ENCODE peak calls at places on chromosomes 12 and 14, in nine cellular contexts. One of them, this sample, is unnamed.
A peak's percentile ranks its signal among the peaks of the same experiment; 100 is the strongest.

GRCh38 chr12:19080918-19081317 is 48.6 kb upstream of the PLEKHA5 start:
- DNase-seq in bronchial epithelial cell: no peak
- DNase-seq in naive thymus-derived CD8-positive, alpha-beta T cell: no peak
- DNase-seq in sciatic nerve: no peak
- DNase-seq in kidney tubule cell: no peak
- DNase-seq in stimulated activated CD4-positive, alpha-beta T cell treated with anti-CD3 and anti-CD28 coated beads, Interleukin-12 subunit alpha, Interleukin-12 subunit beta, amount 100 ng/mL, for 4 hours: no peak
- DNase-seq in activated naive CD4-positive, alpha-beta T cell: no peak
- DNase-seq in H4: no peak
- DNase-seq in HEK293T: no peak
- DNase-seq in this sample: no peak

GRCh38 chr12:54437243-54437642 is 18.2 kb upstream of the ITGA5 start:
- DNase-seq in bronchial epithelial cell: peak; percentile 85
- DNase-seq in naive thymus-derived CD8-positive, alpha-beta T cell: no peak
- DNase-seq in sciatic nerve: no peak
- DNase-seq in kidney tubule cell: peak; percentile 13
- DNase-seq in stimulated activated CD4-positive, alpha-beta T cell treated with anti-CD3 and anti-CD28 coated beads, Interleukin-12 subunit alpha, Interleukin-12 subunit beta, amount 100 ng/mL, for 4 hours: no peak
- DNase-seq in activated naive CD4-positive, alpha-beta T cell: no peak
- DNase-seq in H4: no peak
- DNase-seq in HEK293T: no peak
- DNase-seq in this sample: no peak

GRCh38 chr12:52912711-52913423 is 8.0 kb upstream of the KRT8 start:
- DNase-seq in bronchial epithelial cell: no peak
- DNase-seq in naive thymus-derived CD8-positive, alpha-beta T cell: no peak
- DNase-seq in sciatic nerve: no peak
- DNase-seq in kidney tubule cell: no peak
- DNase-seq in stimulated activated CD4-positive, alpha-beta T cell treated with anti-CD3 and anti-CD28 coated beads, Interleukin-12 subunit alpha, Interleukin-12 subunit beta, amount 100 ng/mL, for 4 hours: no peak
- DNase-seq in activated naive CD4-positive, alpha-beta T cell: no peak
- DNase-seq in H4: no peak
- DNase-seq in HEK293T: no peak
- DNase-seq in this sample: no peak

GRCh38 chr12:88305491-88305890 is 163.4 kb downstream of the TMTC3 start:
- DNase-seq in bronchial epithelial cell: peak; percentile 84
- DNase-seq in naive thymus-derived CD8-positive, alpha-beta T cell: no peak
- DNase-seq in sciatic nerve: no peak
- DNase-seq in kidney tubule cell: no peak
- DNase-seq in stimulated activated CD4-positive, alpha-beta T cell treated with anti-CD3 and anti-CD28 coated beads, Interleukin-12 subunit alpha, Interleukin-12 subunit beta, amount 100 ng/mL, for 4 hours: no peak
- DNase-seq in activated naive CD4-positive, alpha-beta T cell: no peak
- DNase-seq in H4: no peak
- DNase-seq in HEK293T: no peak
- DNase-seq in this sample: no peak

GRCh38 chr12:57583008-57583831 is 7.8 kb upstream of the PIP4K2C start:
- DNase-seq in bronchial epithelial cell: peak; percentile 66
- DNase-seq in naive thymus-derived CD8-positive, alpha-beta T cell: peak; percentile 54
- DNase-seq in sciatic nerve: peak; percentile 75
- DNase-seq in kidney tubule cell: peak; percentile 79
- DNase-seq in stimulated activated CD4-positive, alpha-beta T cell treated with anti-CD3 and anti-CD28 coated beads, Interleukin-12 subunit alpha, Interleukin-12 subunit beta, amount 100 ng/mL, for 4 hours: peak; percentile 38
- DNase-seq in activated naive CD4-positive, alpha-beta T cell: peak; percentile 19
- DNase-seq in H4: peak; percentile 69
- DNase-seq in HEK293T: peak; percentile 88
- DNase-seq in this sample: peak; percentile 95

GRCh38 chr14:105528197-105528858 is 1.9 kb downstream of the TMEM121 start:
- DNase-seq in bronchial epithelial cell: peak; percentile 25
- DNase-seq in naive thymus-derived CD8-positive, alpha-beta T cell: peak; percentile 61
- DNase-seq in sciatic nerve: peak; percentile 90
- DNase-seq in kidney tubule cell: peak; percentile 73
- DNase-seq in stimulated activated CD4-positive, alpha-beta T cell treated with anti-CD3 and anti-CD28 coated beads, Interleukin-12 subunit alpha, Interleukin-12 subunit beta, amount 100 ng/mL, for 4 hours: peak; percentile 83
- DNase-seq in activated naive CD4-positive, alpha-beta T cell: peak; percentile 75
- DNase-seq in H4: peak; percentile 55
- DNase-seq in HEK293T: peak; percentile 92
- DNase-seq in this sample: peak; percentile 69

GRCh38 chr12:26659930-26660329 is 173.1 kb downstream of the ITPR2 start:
- DNase-seq in bronchial epithelial cell: no peak
- DNase-seq in naive thymus-derived CD8-positive, alpha-beta T cell: no peak
- DNase-seq in sciatic nerve: no peak
- DNase-seq in kidney tubule cell: no peak
- DNase-seq in stimulated activated CD4-positive, alpha-beta T cell treated with anti-CD3 and anti-CD28 coated beads, Interleukin-12 subunit alpha, Interleukin-12 subunit beta, amount 100 ng/mL, for 4 hours: no peak
- DNase-seq in activated naive CD4-positive, alpha-beta T cell: no peak
- DNase-seq in H4: no peak
- DNase-seq in HEK293T: no peak
- DNase-seq in this sample: no peak

GRCh38 chr12:89947437-89948265 is 239.0 kb upstream of the ATP2B1 start:
- DNase-seq in bronchial epithelial cell: peak; percentile 95
- DNase-seq in naive thymus-derived CD8-positive, alpha-beta T cell: no peak
- DNase-seq in sciatic nerve: no peak
- DNase-seq in kidney tubule cell: peak; percentile 84
- DNase-seq in stimulated activated CD4-positive, alpha-beta T cell treated with anti-CD3 and anti-CD28 coated beads, Interleukin-12 subunit alpha, Interleukin-12 subunit beta, amount 100 ng/mL, for 4 hours: no peak
- DNase-seq in activated naive CD4-positive, alpha-beta T cell: no peak
- DNase-seq in H4: peak; percentile 81
- DNase-seq in HEK293T: no peak
- DNase-seq in this sample: peak; percentile 76

GRCh38 chr14:106564058-106564643 is 1037.8 kb downstream of the TMEM121 start:
- DNase-seq in bronchial epithelial cell: no peak
- DNase-seq in naive thymus-derived CD8-positive, alpha-beta T cell: peak; percentile 44
- DNase-seq in sciatic nerve: no peak
- DNase-seq in kidney tubule cell: peak; percentile 42
- DNase-seq in stimulated activated CD4-positive, alpha-beta T cell treated with anti-CD3 and anti-CD28 coated beads, Interleukin-12 subunit alpha, Interleukin-12 subunit beta, amount 100 ng/mL, for 4 hours: peak; percentile 64
- DNase-seq in activated naive CD4-positive, alpha-beta T cell: peak; percentile 64
- DNase-seq in H4: no peak
- DNase-seq in HEK293T: peak; percentile 24
- DNase-seq in this sample: peak; percentile 33

GRCh38 chr14:20454359-20454644 is 310 bp downstream of the OSGEP start:
- DNase-seq in bronchial epithelial cell: peak; percentile 82
- DNase-seq in naive thymus-derived CD8-positive, alpha-beta T cell: peak; percentile 86
- DNase-seq in sciatic nerve: no peak
- DNase-seq in kidney tubule cell: peak; percentile 87
- DNase-seq in stimulated activated CD4-positive, alpha-beta T cell treated with anti-CD3 and anti-CD28 coated beads, Interleukin-12 subunit alpha, Interleukin-12 subunit beta, amount 100 ng/mL, for 4 hours: no peak
- DNase-seq in activated naive CD4-positive, alpha-beta T cell: no peak
- DNase-seq in H4: peak; percentile 69
- DNase-seq in HEK293T: no peak
- DNase-seq in this sample: peak; percentile 90

GRCh38 chr14:64979336-64980074 is 7.2 kb upstream of the FNTB start:
- DNase-seq in bronchial epithelial cell: no peak
- DNase-seq in naive thymus-derived CD8-positive, alpha-beta T cell: no peak
- DNase-seq in sciatic nerve: no peak
- DNase-seq in kidney tubule cell: peak; percentile 66
- DNase-seq in stimulated activated CD4-positive, alpha-beta T cell treated with anti-CD3 and anti-CD28 coated beads, Interleukin-12 subunit alpha, Interleukin-12 subunit beta, amount 100 ng/mL, for 4 hours: no peak
- DNase-seq in activated naive CD4-positive, alpha-beta T cell: no peak
- DNase-seq in H4: peak; percentile 47
- DNase-seq in HEK293T: no peak
- DNase-seq in this sample: peak; percentile 48

GRCh38 chr14:99236386-99237133 is 35.4 kb downstream of the BCL11B start:
- DNase-seq in bronchial epithelial cell: no peak
- DNase-seq in naive thymus-derived CD8-positive, alpha-beta T cell: no peak
- DNase-seq in sciatic nerve: no peak
- DNase-seq in kidney tubule cell: no peak
- DNase-seq in stimulated activated CD4-positive, alpha-beta T cell treated with anti-CD3 and anti-CD28 coated beads, Interleukin-12 subunit alpha, Interleukin-12 subunit beta, amount 100 ng/mL, for 4 hours: no peak
- DNase-seq in activated naive CD4-positive, alpha-beta T cell: no peak
- DNase-seq in H4: no peak
- DNase-seq in HEK293T: no peak
- DNase-seq in this sample: no peak

GRCh38 chr12:48788852-48789775 is at the start of gene ADCY6:
- DNase-seq in bronchial epithelial cell: peak; percentile 42
- DNase-seq in naive thymus-derived CD8-positive, alpha-beta T cell: no peak
- DNase-seq in sciatic nerve: peak; percentile 90
- DNase-seq in kidney tubule cell: peak; percentile 79
- DNase-seq in stimulated activated CD4-positive, alpha-beta T cell treated with anti-CD3 and anti-CD28 coated beads, Interleukin-12 subunit alpha, Interleukin-12 subunit beta, amount 100 ng/mL, for 4 hours: peak; percentile 12
- DNase-seq in activated naive CD4-positive, alpha-beta T cell: no peak
- DNase-seq in H4: peak; percentile 38
- DNase-seq in HEK293T: peak; percentile 68
- DNase-seq in this sample: peak; percentile 75

GRCh38 chr12:85016423-85016822 is 19.7 kb downstream of the TSPAN19 start:
- DNase-seq in bronchial epithelial cell: peak; percentile 97
- DNase-seq in naive thymus-derived CD8-positive, alpha-beta T cell: no peak
- DNase-seq in sciatic nerve: no peak
- DNase-seq in kidney tubule cell: peak; percentile 86
- DNase-seq in stimulated activated CD4-positive, alpha-beta T cell treated with anti-CD3 and anti-CD28 coated beads, Interleukin-12 subunit alpha, Interleukin-12 subunit beta, amount 100 ng/mL, for 4 hours: no peak
- DNase-seq in activated naive CD4-positive, alpha-beta T cell: no peak
- DNase-seq in H4: peak; percentile 58
- DNase-seq in HEK293T: no peak
- DNase-seq in this sample: no peak

GRCh38 chr12:32854716-32855115 is 41.9 kb downstream of the PKP2 start:
- DNase-seq in bronchial epithelial cell: no peak
- DNase-seq in naive thymus-derived CD8-positive, alpha-beta T cell: no peak
- DNase-seq in sciatic nerve: no peak
- DNase-seq in kidney tubule cell: no peak
- DNase-seq in stimulated activated CD4-positive, alpha-beta T cell treated with anti-CD3 and anti-CD28 coated beads, Interleukin-12 subunit alpha, Interleukin-12 subunit beta, amount 100 ng/mL, for 4 hours: no peak
- DNase-seq in activated naive CD4-positive, alpha-beta T cell: no peak
- DNase-seq in H4: no peak
- DNase-seq in HEK293T: no peak
- DNase-seq in this sample: peak; percentile 28

GRCh38 chr12:120090626-120091295 is 25.8 kb downstream of the RAB35 start:
- DNase-seq in bronchial epithelial cell: no peak
- DNase-seq in naive thymus-derived CD8-positive, alpha-beta T cell: no peak
- DNase-seq in sciatic nerve: no peak
- DNase-seq in kidney tubule cell: no peak
- DNase-seq in stimulated activated CD4-positive, alpha-beta T cell treated with anti-CD3 and anti-CD28 coated beads, Interleukin-12 subunit alpha, Interleukin-12 subunit beta, amount 100 ng/mL, for 4 hours: no peak
- DNase-seq in activated naive CD4-positive, alpha-beta T cell: no peak
- DNase-seq in H4: no peak
- DNase-seq in HEK293T: no peak
- DNase-seq in this sample: no peak

GRCh38 chr12:114248527-114248926 is 157.4 kb downstream of the TBX5 start:
- DNase-seq in bronchial epithelial cell: peak; percentile 1
- DNase-seq in naive thymus-derived CD8-positive, alpha-beta T cell: no peak
- DNase-seq in sciatic nerve: no peak
- DNase-seq in kidney tubule cell: no peak
- DNase-seq in stimulated activated CD4-positive, alpha-beta T cell treated with anti-CD3 and anti-CD28 coated beads, Interleukin-12 subunit alpha, Interleukin-12 subunit beta, amount 100 ng/mL, for 4 hours: no peak
- DNase-seq in activated naive CD4-positive, alpha-beta T cell: no peak
- DNase-seq in H4: no peak
- DNase-seq in HEK293T: no peak
- DNase-seq in this sample: no peak

GRCh38 chr14:39374846-39375245 is 57.4 kb downstream of the FBXO33 start:
- DNase-seq in bronchial epithelial cell: peak; percentile 67
- DNase-seq in naive thymus-derived CD8-positive, alpha-beta T cell: no peak
- DNase-seq in sciatic nerve: no peak
- DNase-seq in kidney tubule cell: peak; percentile 55
- DNase-seq in stimulated activated CD4-positive, alpha-beta T cell treated with anti-CD3 and anti-CD28 coated beads, Interleukin-12 subunit alpha, Interleukin-12 subunit beta, amount 100 ng/mL, for 4 hours: no peak
- DNase-seq in activated naive CD4-positive, alpha-beta T cell: no peak
- DNase-seq in H4: no peak
- DNase-seq in HEK293T: no peak
- DNase-seq in this sample: no peak

GRCh38 chr14:20606190-20606901 is 15.2 kb upstream of the RNASE12 start:
- DNase-seq in bronchial epithelial cell: peak; percentile 57
- DNase-seq in naive thymus-derived CD8-positive, alpha-beta T cell: no peak
- DNase-seq in sciatic nerve: no peak
- DNase-seq in kidney tubule cell: peak; percentile 52
- DNase-seq in stimulated activated CD4-positive, alpha-beta T cell treated with anti-CD3 and anti-CD28 coated beads, Interleukin-12 subunit alpha, Interleukin-12 subunit beta, amount 100 ng/mL, for 4 hours: no peak
- DNase-seq in activated naive CD4-positive, alpha-beta T cell: no peak
- DNase-seq in H4: peak; percentile 51
- DNase-seq in HEK293T: peak; percentile 55
- DNase-seq in this sample: peak; percentile 51

GRCh38 chr14:50599700-50600444 is 39.9 kb downstream of the ATL1 start:
- DNase-seq in bronchial epithelial cell: peak; percentile 98
- DNase-seq in naive thymus-derived CD8-positive, alpha-beta T cell: no peak
- DNase-seq in sciatic nerve: no peak
- DNase-seq in kidney tubule cell: peak; percentile 51
- DNase-seq in stimulated activated CD4-positive, alpha-beta T cell treated with anti-CD3 and anti-CD28 coated beads, Interleukin-12 subunit alpha, Interleukin-12 subunit beta, amount 100 ng/mL, for 4 hours: no peak
- DNase-seq in activated naive CD4-positive, alpha-beta T cell: no peak
- DNase-seq in H4: peak; percentile 29
- DNase-seq in HEK293T: peak; percentile 32
- DNase-seq in this sample: peak; percentile 33

GRCh38 chr14:56131865-56132830 is 13.9 kb downstream of the PELI2 start:
- DNase-seq in bronchial epithelial cell: no peak
- DNase-seq in naive thymus-derived CD8-positive, alpha-beta T cell: no peak
- DNase-seq in sciatic nerve: no peak
- DNase-seq in kidney tubule cell: peak; percentile 10
- DNase-seq in stimulated activated CD4-positive, alpha-beta T cell treated with anti-CD3 and anti-CD28 coated beads, Interleukin-12 subunit alpha, Interleukin-12 subunit beta, amount 100 ng/mL, for 4 hours: no peak
- DNase-seq in activated naive CD4-positive, alpha-beta T cell: no peak
- DNase-seq in H4: no peak
- DNase-seq in HEK293T: no peak
- DNase-seq in this sample: peak; percentile 100

GRCh38 chr12:56839489-56840442 is 76.6 kb downstream of the HSD17B6 start:
- DNase-seq in bronchial epithelial cell: peak; percentile 48
- DNase-seq in naive thymus-derived CD8-positive, alpha-beta T cell: no peak
- DNase-seq in sciatic nerve: peak; percentile 63
- DNase-seq in kidney tubule cell: peak; percentile 50
- DNase-seq in stimulated activated CD4-positive, alpha-beta T cell treated with anti-CD3 and anti-CD28 coated beads, Interleukin-12 subunit alpha, Interleukin-12 subunit beta, amount 100 ng/mL, for 4 hours: peak; percentile 9
- DNase-seq in activated naive CD4-positive, alpha-beta T cell: no peak
- DNase-seq in H4: peak; percentile 29
- DNase-seq in HEK293T: peak; percentile 54
- DNase-seq in this sample: peak; percentile 43

GRCh38 chr12:80582431-80582830 is 125.0 kb upstream of the MYF6 start:
- DNase-seq in bronchial epithelial cell: no peak
- DNase-seq in naive thymus-derived CD8-positive, alpha-beta T cell: no peak
- DNase-seq in sciatic nerve: no peak
- DNase-seq in kidney tubule cell: no peak
- DNase-seq in stimulated activated CD4-positive, alpha-beta T cell treated with anti-CD3 and anti-CD28 coated beads, Interleukin-12 subunit alpha, Interleukin-12 subunit beta, amount 100 ng/mL, for 4 hours: no peak
- DNase-seq in activated naive CD4-positive, alpha-beta T cell: no peak
- DNase-seq in H4: no peak
- DNase-seq in HEK293T: no peak
- DNase-seq in this sample: peak; percentile 14

GRCh38 chr14:67520482-67520881 is 12.6 kb upstream of the PLEKHH1 start:
- DNase-seq in bronchial epithelial cell: no peak
- DNase-seq in naive thymus-derived CD8-positive, alpha-beta T cell: no peak
- DNase-seq in sciatic nerve: no peak
- DNase-seq in kidney tubule cell: no peak
- DNase-seq in stimulated activated CD4-positive, alpha-beta T cell treated with anti-CD3 and anti-CD28 coated beads, Interleukin-12 subunit alpha, Interleukin-12 subunit beta, amount 100 ng/mL, for 4 hours: no peak
- DNase-seq in activated naive CD4-positive, alpha-beta T cell: no peak
- DNase-seq in H4: no peak
- DNase-seq in HEK293T: no peak
- DNase-seq in this sample: no peak

GRCh38 chr12:14960548-14961465 is 594 bp downstream of the ARHGDIB start:
- DNase-seq in bronchial epithelial cell: peak; percentile 78
- DNase-seq in naive thymus-derived CD8-positive, alpha-beta T cell: peak; percentile 47
- DNase-seq in sciatic nerve: no peak
- DNase-seq in kidney tubule cell: peak; percentile 47
- DNase-seq in stimulated activated CD4-positive, alpha-beta T cell treated with anti-CD3 and anti-CD28 coated beads, Interleukin-12 subunit alpha, Interleukin-12 subunit beta, amount 100 ng/mL, for 4 hours: no peak
- DNase-seq in activated naive CD4-positive, alpha-beta T cell: peak; percentile 41
- DNase-seq in H4: peak; percentile 13
- DNase-seq in HEK293T: no peak
- DNase-seq in this sample: no peak

This sample was measured in NCI-H82.